ENCODE peak calls at places on chromosomes 12 and 14, in six cellular contexts. O, A, R, U, G and K are unnamed samples.

GRCh38 chr12:118402251-118402650 is 25.9 kb downstream of the SUDS3 start:
- DNase-seq in R (no peak), G (no peak), A (peak), O (no peak), U (peak), K (no peak)

GRCh38 chr12:5171701-5172100 is 128.0 kb downstream of the KCNA5 start:
- DNase-seq in G (no peak), U (peak), A (no peak), R (peak), O (no peak), K (peak)

GRCh38 chr14:99479903-99480855 is 480 bp downstream of the SETD3 start:
- DNase-seq in R (peak), U (peak), G (no peak), A (no peak), O (peak), K (no peak)

GRCh38 chr12:122891661-122892525 is 4.0 kb downstream of the VPS37B start:
- DNase-seq in G (no peak), A (no peak), R (peak), U (peak), O (no peak), K (no peak)

GRCh38 chr12:108592033-108592909 is 5.6 kb downstream of the TMEM119 start:
- DNase-seq in O (no peak), A (no peak), R (no peak), U (no peak), G (no peak), K (no peak)

GRCh38 chr12:50960130-50960529 is 7.8 kb downstream of the HIGD1C start:
- DNase-seq in U (no peak), O (no peak), A (no peak), G (no peak), R (no peak), K (no peak)

GRCh38 chr12:100553851-100554404 is 19.6 kb upstream of the GAS2L3 start:
- DNase-seq in O (no peak), G (no peak), U (no peak), A (no peak), R (no peak), K (no peak)

GRCh38 chr12:26845984-26846383 is 13.0 kb upstream of the ITPR2 start:
- DNase-seq in U (peak), A (no peak), R (no peak), O (no peak), G (no peak), K (no peak)

GRCh38 chr14:58501214-58501816 is 73.8 kb downstream of the KIAA0586 start:
- DNase-seq in G (no peak), R (peak), A (peak), U (peak), O (no peak), K (no peak)

GRCh38 chr12:12749433-12749832 is 32.3 kb downstream of the CDKN1B start:
- DNase-seq in R (no peak), O (no peak), A (no peak), U (no peak), G (no peak), K (no peak)

GRCh38 chr14:87332001-87332400 is 661.0 kb downstream of the GALC start:
- DNase-seq in G (no peak), R (no peak), U (no peak), O (no peak), A (no peak), K (no peak)

GRCh38 chr12:65327207-65328076 is 49.0 kb downstream of the MSRB3 start:
- DNase-seq in U (peak), O (no peak), G (no peak), A (no peak), R (no peak), K (peak)

GRCh38 chr12:110282343-110282860 is 1.4 kb downstream of the ATP2A2 start:
- DNase-seq in A (no peak), U (no peak), G (no peak), R (no peak), O (no peak), K (no peak)